ENCODE peak calls at places on chromosomes 1 and 21, in six cellular contexts. O, B, U, C, T and I are unnamed samples.

GRCh38 chr1:204419064-204419403 is 7.4 kb upstream of the PPP1R15B start:
- DNase-seq in O (peak; percentile 73), B (no peak), U (no peak), C (no peak), T (no peak), I (no peak)

GRCh38 chr1:177464682-177465081 is 293.9 kb downstream of the BRINP2 start:
- DNase-seq in O (no peak), B (no peak), U (no peak), C (no peak), T (no peak), I (no peak)

GRCh38 chr1:97105531-97105930 is 383.9 kb downstream of the PTBP2 start:
- DNase-seq in O (peak; percentile 24), B (no peak), U (no peak), C (no peak), T (no peak), I (no peak)

GRCh38 chr1:11320153-11320936 is 47.3 kb downstream of the UBIAD1 start:
- DNase-seq in O (no peak), B (no peak), U (no peak), C (no peak), T (no peak), I (no peak)

GRCh38 chr21:46188226-46189212 is 4.3 kb upstream of the SPATC1L start:
- DNase-seq in O (peak; percentile 73), B (peak; percentile 51), U (peak; percentile 74), C (peak; percentile 81), T (peak; percentile 86), I (peak; percentile 68)

GRCh38 chr1:154141240-154141639 is 13.6 kb downstream of the NUP210L start:
- DNase-seq in O (peak; percentile 42), B (peak; percentile 35), U (no peak), C (no peak), T (no peak), I (no peak)

GRCh38 chr1:234222561-234223280 is 150.5 kb upstream of the COA6 start:
- DNase-seq in O (peak; percentile 16), B (no peak), U (no peak), C (no peak), T (no peak), I (no peak)

GRCh38 chr1:248752119-248752931 is 3.2 kb downstream of the LYPD8 start:
- DNase-seq in O (no peak), B (no peak), U (no peak), C (no peak), T (no peak), I (no peak)

GRCh38 chr1:203361843-203362524 is 11.1 kb upstream of the FMOD start:
- DNase-seq in O (peak; percentile 49), B (no peak), U (no peak), C (no peak), T (no peak), I (no peak)

GRCh38 chr1:203135636-203136305 is 8.2 kb downstream of the ADORA1 start:
- DNase-seq in O (no peak), B (no peak), U (peak; percentile 35), C (no peak), T (peak; percentile 38), I (no peak)

GRCh38 chr1:161954050-161954449 is 69.6 kb downstream of the OLFML2B start:
- DNase-seq in O (peak; percentile 23), B (no peak), U (no peak), C (peak; percentile 53), T (no peak), I (no peak)

GRCh38 chr1:84693774-84694173 is 3.5 kb upstream of the SSX2IP start:
- DNase-seq in O (peak; percentile 14), B (no peak), U (no peak), C (no peak), T (no peak), I (no peak)

GRCh38 chr1:153985984-153986761 is at the start of gene RAB13:
- DNase-seq in O (peak; percentile 83), B (peak; percentile 91), U (peak; percentile 88), C (peak; percentile 85), T (peak; percentile 96), I (peak; percentile 96)

GRCh38 chr1:91689586-91690481 is 189.2 kb downstream of the CDC7 start:
- DNase-seq in O (no peak), B (no peak), U (no peak), C (no peak), T (no peak), I (no peak)

GRCh38 chr1:36142121-36142520 is 7.2 kb downstream of the TRAPPC3 start:
- DNase-seq in O (no peak), B (no peak), U (no peak), C (no peak), T (no peak), I (no peak)

GRCh38 chr1:161915051-161915503 is 108.6 kb downstream of the OLFML2B start:
- DNase-seq in O (no peak), B (no peak), U (no peak), C (no peak), T (no peak), I (no peak)

GRCh38 chr1:22808846-22809501 is 98.3 kb downstream of the EPHB2 start:
- DNase-seq in O (peak; percentile 93), B (peak; percentile 68), U (no peak), C (no peak), T (peak; percentile 88), I (peak; percentile 3)

GRCh38 chr1:114610546-114611245 is 29.3 kb upstream of the BCAS2 start:
- DNase-seq in O (peak; percentile 61), B (no peak), U (no peak), C (no peak), T (no peak), I (no peak)

GRCh38 chr1:13819637-13820036 is 119.6 kb downstream of the PRDM2 start:
- DNase-seq in O (peak; percentile 20), B (no peak), U (no peak), C (no peak), T (no peak), I (no peak)

GRCh38 chr1:234775477-234776246 is 165.7 kb upstream of the IRF2BP2 start:
- DNase-seq in O (peak; percentile 43), B (no peak), U (no peak), C (no peak), T (peak; percentile 62), I (no peak)

GRCh38 chr1:85225624-85226380 is 25.0 kb upstream of the SYDE2 start:
- DNase-seq in O (peak; percentile 50), B (no peak), U (no peak), C (no peak), T (no peak), I (no peak)

GRCh38 chr1:202113690-202114300 is 8.9 kb upstream of the GPR37L1 start:
- DNase-seq in O (no peak), B (no peak), U (no peak), C (no peak), T (no peak), I (no peak)

GRCh38 chr1:168340796-168341510 is 60.3 kb downstream of the TBX19 start:
- DNase-seq in O (no peak), B (no peak), U (no peak), C (no peak), T (no peak), I (no peak)

GRCh38 chr1:60697204-60697994 is 385.0 kb upstream of the NFIA start:
- DNase-seq in O (peak; percentile 5), B (no peak), U (no peak), C (no peak), T (no peak), I (no peak)

GRCh38 chr1:79899914-79900313 is 893.4 kb upstream of the ADGRL4 start:
- DNase-seq in O (peak; percentile 99), B (no peak), U (no peak), C (peak; percentile 2), T (no peak), I (no peak)
- H3K9me3 ChIP-seq in O (no peaks in the 10 kb centered on the region), B (no peaks in the 10 kb centered on the region), U (peaks cover 8% of the 10 kb centered on the region), C (peaks cover 3% of the 10 kb centered on the region), T (no peaks in the 10 kb centered on the region), I (peaks cover 4% of the 10 kb centered on the region)

GRCh38 chr1:87864676-87865075 is 536.0 kb downstream of the LMO4 start:
- DNase-seq in O (no peak), B (no peak), U (no peak), C (no peak), T (no peak), I (no peak)

GRCh38 chr1:87866416-87866815 is 537.7 kb downstream of the LMO4 start:
- DNase-seq in O (no peak), B (no peak), U (no peak), C (no peak), T (no peak), I (no peak)

GRCh38 chr1:87867631-87868030 is 539.0 kb downstream of the LMO4 start:
- DNase-seq in O (peak; percentile 48), B (no peak), U (no peak), C (no peak), T (no peak), I (no peak)

GRCh38 chr1:87863317-87863716 is 534.6 kb downstream of the LMO4 start:
- DNase-seq in O (no peak), B (no peak), U (no peak), C (no peak), T (no peak), I (no peak)
- H3K9me3 ChIP-seq in O (no peaks in the 10 kb centered on the region), B (no peaks in the 10 kb centered on the region), U (peaks cover 7% of the 10 kb centered on the region), C (no peaks in the 10 kb centered on the region), T (no peaks in the 10 kb centered on the region), I (no peaks in the 10 kb centered on the region)

DNA sequence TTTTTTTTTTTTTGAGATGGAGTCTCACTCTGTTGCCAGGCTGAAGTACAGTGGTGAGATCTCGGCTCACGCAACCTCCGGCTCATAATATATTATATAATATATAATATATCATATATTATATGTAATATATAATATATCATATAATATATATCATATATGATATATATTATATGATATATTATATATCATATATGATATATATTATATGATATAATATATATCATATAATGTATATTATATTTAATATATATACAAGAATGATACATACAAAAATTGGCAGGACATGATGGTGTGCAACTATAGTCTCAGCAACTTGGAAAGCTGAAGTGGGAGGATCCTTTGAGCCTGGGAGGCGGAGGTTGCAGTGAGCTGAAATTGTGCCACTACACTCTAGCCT is 1725.5 kb downstream of the MRPL39 start:
- DNase-seq in O (no peak), B (no peak), U (no peak), C (no peak), T (no peak), I (no peak)
- H3K9me3 ChIP-seq in O (no peaks in the 10 kb centered on the region), B (no peaks in the 10 kb centered on the region), U (no peaks in the 10 kb centered on the region), C (no peaks in the 10 kb centered on the region), T (no peaks in the 10 kb centered on the region), I (no peaks in the 10 kb centered on the region)

GRCh38 chr1:227066999-227067398 is 126.9 kb downstream of the COQ8A start:
- DNase-seq in O (no peak), B (no peak), U (no peak), C (no peak), T (no peak), I (no peak)

GRCh38 chr1:227059076-227059475 is 119.0 kb downstream of the COQ8A start:
- DNase-seq in O (no peak), B (no peak), U (no peak), C (peak; percentile 29), T (no peak), I (no peak)

GRCh38 chr1:227065311-227065710 is 125.2 kb downstream of the COQ8A start:
- DNase-seq in O (peak; percentile 33), B (no peak), U (no peak), C (no peak), T (no peak), I (no peak)

GRCh38 chr1:227058321-227058751 is 118.2 kb downstream of the COQ8A start:
- DNase-seq in O (peak; percentile 85), B (no peak), U (no peak), C (peak; percentile 68), T (no peak), I (no peak)

DNA sequence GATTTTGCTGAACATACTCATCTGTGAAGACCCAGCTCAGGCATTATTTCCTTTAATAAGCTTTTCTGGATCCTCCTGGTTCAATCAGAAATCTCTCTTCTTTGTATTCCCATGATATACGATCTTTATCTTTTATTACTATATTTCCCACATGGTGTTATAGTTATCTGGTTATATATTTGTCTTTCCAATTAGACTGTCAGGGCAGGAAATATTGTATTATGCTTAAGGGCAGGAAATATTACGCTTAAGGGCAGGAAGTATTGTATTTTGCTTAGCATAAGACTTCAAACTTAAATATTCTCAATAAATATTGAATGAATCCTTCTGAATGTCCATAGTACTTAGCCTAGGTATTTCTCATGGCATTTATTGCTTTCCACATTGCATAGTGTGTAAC is 122.2 kb downstream of the COQ8A start:
- DNase-seq in O (no peak), B (no peak), U (no peak), C (no peak), T (no peak), I (no peak)
- H3K9me3 ChIP-seq in O (no peaks in the 10 kb centered on the region), B (no peaks in the 10 kb centered on the region), U (no peaks in the 10 kb centered on the region), C (no peaks in the 10 kb centered on the region), T (no peaks in the 10 kb centered on the region), I (no peaks in the 10 kb centered on the region)